ENCODE peak calls at places on chromosome 19, in six cellular contexts. V, L, Q, W, B and T are unnamed samples.

GRCh38 chr19:3397266-3398022 is 31.1 kb downstream of the NFIC start:
- DNase-seq in V (peak; percentile 44), L (peak; percentile 68), Q (no peak), W (no peak), B (no peak), T (no peak)

GRCh38 chr19:33778089-33778791 is 18.4 kb upstream of the KCTD15 start:
- DNase-seq in V (peak; percentile 85), L (peak; percentile 83), Q (no peak), W (peak; percentile 67), B (no peak), T (no peak)

GRCh38 chr19:45451181-45451849 is 16.5 kb upstream of the FOSB start:
- DNase-seq in V (peak; percentile 54), L (no peak), Q (no peak), W (peak; percentile 59), B (no peak), T (no peak)

GRCh38 chr19:35141627-35142401 is 1.2 kb upstream of the FXYD7 start:
- DNase-seq in V (no peak), L (no peak), Q (no peak), W (peak; percentile 54), B (no peak), T (no peak)

GRCh38 chr19:38060346-38060745 is 153.3 kb downstream of the SIPA1L3 start:
- DNase-seq in V (no peak), L (no peak), Q (no peak), W (no peak), B (no peak), T (no peak)

GRCh38 chr19:29871143-29871542 is 59.4 kb downstream of the CCNE1 start:
- DNase-seq in V (no peak), L (no peak), Q (no peak), W (no peak), B (no peak), T (no peak)

GRCh38 chr19:29851769-29852521 is 40.2 kb downstream of the CCNE1 start:
- DNase-seq in V (no peak), L (no peak), Q (no peak), W (no peak), B (no peak), T (no peak)

GRCh38 chr19:54207908-54208783 is 7.5 kb downstream of the RPS9 start:
- DNase-seq in V (peak; percentile 72), L (peak; percentile 52), Q (no peak), W (peak; percentile 54), B (no peak), T (no peak)

GRCh38 chr19:44592451-44592890 is 20.9 kb upstream of the IGSF23 start:
- DNase-seq in V (no peak), L (no peak), Q (no peak), W (no peak), B (no peak), T (no peak)

GRCh38 chr19:33301011-33301899 is 1.1 kb downstream of the CEBPA start:
- DNase-seq in V (peak; percentile 27), L (no peak), Q (no peak), W (no peak), B (no peak), T (no peak)

GRCh38 chr19:58575183-58576041 is 2.3 kb upstream of the MZF1 start:
- DNase-seq in V (peak; percentile 89), L (peak; percentile 92), Q (peak; percentile 71), W (peak; percentile 90), B (no peak), T (no peak)

GRCh38 chr19:45037393-45038169 is 1.3 kb upstream of the CLASRP start:
- DNase-seq in V (no peak), L (no peak), Q (no peak), W (no peak), B (no peak), T (no peak)

GRCh38 chr19:34366670-34367423 is 1.9 kb downstream of the GPI start:
- DNase-seq in V (no peak), L (no peak), Q (no peak), W (no peak), B (no peak), T (no peak)

GRCh38 chr19:17200408-17201079 is 14.6 kb upstream of the USE1 start:
- DNase-seq in V (no peak), L (no peak), Q (no peak), W (no peak), B (no peak), T (no peak)
- H3K36me3 ChIP-seq in V (no peaks in the 10 kb centered on the region), L (peaks cover 79% of the 10 kb centered on the region), Q (peaks cover 71% of the 10 kb centered on the region), W (no peaks in the 10 kb centered on the region), B (peaks cover 98% of the 10 kb centered on the region), T (peaks cover 8% of the 10 kb centered on the region)

GRCh38 chr19:18611327-18612050 is 1.2 kb upstream of the TMEM59L start:
- DNase-seq in V (no peak), L (no peak), Q (no peak), W (no peak), B (no peak), T (no peak)

GRCh38 chr19:18612051-18612771 is 459 bp upstream of the TMEM59L start:
- DNase-seq in V (no peak), L (no peak), Q (no peak), W (no peak), B (no peak), T (no peak)

GRCh38 chr19:18616023-18616422 is 3.4 kb downstream of the TMEM59L start:
- DNase-seq in V (no peak), L (no peak), Q (no peak), W (no peak), B (no peak), T (no peak)

GRCh38 chr19:18612772-18613588 is at the start of gene TMEM59L:
- DNase-seq in V (no peak), L (no peak), Q (no peak), W (no peak), B (no peak), T (no peak)

GRCh38 chr19:18613589-18614234 is 1.0 kb downstream of the TMEM59L start:
- DNase-seq in V (no peak), L (no peak), Q (no peak), W (no peak), B (no peak), T (no peak)
- H3K27me3 ChIP-seq in V (peaks cover 95% of the 10 kb centered on the region), L (peaks cover 97% of the 10 kb centered on the region), Q (peaks cover 42% of the 10 kb centered on the region), W (peaks cover 24% of the 10 kb centered on the region), B (peaks cover 32% of the 10 kb centered on the region), T (peaks cover 63% of the 10 kb centered on the region)

DNA sequence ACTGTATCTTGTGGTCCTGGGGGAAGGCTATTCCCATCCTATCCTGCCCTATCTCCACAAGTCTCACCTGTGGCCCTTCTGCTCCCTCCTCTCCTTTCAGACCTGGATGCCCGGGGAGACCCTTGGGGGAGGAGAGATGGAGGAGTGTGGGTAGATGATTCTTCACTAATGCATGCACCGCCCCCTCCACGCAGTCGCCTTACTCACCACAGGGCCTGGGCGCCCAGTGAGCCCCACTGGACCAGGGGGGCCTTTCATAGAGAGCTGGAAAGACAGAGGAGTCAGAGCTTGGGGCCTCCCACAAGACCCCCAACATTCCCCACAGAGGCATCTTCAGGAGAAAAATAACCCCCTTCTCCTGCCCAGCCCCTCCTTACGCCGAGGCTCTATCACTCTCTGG is 14.3 kb downstream of the COL5A3 start:
- DNase-seq in V (no peak), L (no peak), Q (no peak), W (no peak), B (no peak), T (no peak)
- TF ChIP-seq CTCF in V (no peak), L (no peak), Q (no peak), W (no peak), B (no peak), T (no peak)

GRCh38 chr19:10924597-10924996 is 3.8 kb downstream of the YIPF2 start:
- DNase-seq in V (no peak), L (no peak), Q (no peak), W (no peak), B (no peak), T (no peak)
- H3K36me3 ChIP-seq in V (no peaks in the 10 kb centered on the region), L (peaks cover 53% of the 10 kb centered on the region), Q (peaks cover 34% of the 10 kb centered on the region), W (no peaks in the 10 kb centered on the region), B (peaks cover 75% of the 10 kb centered on the region), T (peaks cover 1% of the 10 kb centered on the region)

GRCh38 chr19:6006896-6007295 is 29.0 kb upstream of the RANBP3 start:
- DNase-seq in V (no peak), L (no peak), Q (no peak), W (no peak), B (no peak), T (no peak)
- H3K27me3 ChIP-seq in V (no peaks in the 10 kb centered on the region), L (no peaks in the 10 kb centered on the region), Q (no peaks in the 10 kb centered on the region), W (no peaks in the 10 kb centered on the region), B (no peaks in the 10 kb centered on the region), T (no peaks in the 10 kb centered on the region)

GRCh38 chr19:48631254-48631653 is 5.9 kb downstream of the DBP start:
- DNase-seq in V (no peak), L (no peak), Q (no peak), W (no peak), B (no peak), T (no peak)

GRCh38 chr19:48634424-48635262 is 2.5 kb downstream of the DBP start:
- DNase-seq in V (peak; percentile 98), L (peak; percentile 98), Q (peak; percentile 90), W (peak; percentile 97), B (peak; percentile 84), T (peak; percentile 85)

GRCh38 chr19:48633148-48634035 is 3.8 kb downstream of the DBP start:
- DNase-seq in V (peak; percentile 70), L (no peak), Q (no peak), W (peak; percentile 55), B (no peak), T (no peak)

GRCh38 chr19:48634036-48634342 is 3.2 kb downstream of the DBP start:
- DNase-seq in V (no peak), L (no peak), Q (no peak), W (no peak), B (no peak), T (no peak)

GRCh38 chr19:48632692-48633147 is 4.5 kb downstream of the DBP start:
- DNase-seq in V (no peak), L (no peak), Q (no peak), W (no peak), B (no peak), T (no peak)
- TF ChIP-seq CTCF in V (no peak), L (no peak), Q (no peak), W (no peak), B (no peak), T (no peak)

GRCh38 chr19:15187026-15188007 is 13.5 kb downstream of the NOTCH3 start:
- DNase-seq in V (no peak), L (no peak), Q (no peak), W (no peak), B (no peak), T (no peak)
- H3K36me3 ChIP-seq in V (no peaks in the 10 kb centered on the region), L (no peaks in the 10 kb centered on the region), Q (peaks cover 76% of the 10 kb centered on the region), W (no peaks in the 10 kb centered on the region), B (peaks cover 100% of the 10 kb centered on the region), T (no peaks in the 10 kb centered on the region)

DNA sequence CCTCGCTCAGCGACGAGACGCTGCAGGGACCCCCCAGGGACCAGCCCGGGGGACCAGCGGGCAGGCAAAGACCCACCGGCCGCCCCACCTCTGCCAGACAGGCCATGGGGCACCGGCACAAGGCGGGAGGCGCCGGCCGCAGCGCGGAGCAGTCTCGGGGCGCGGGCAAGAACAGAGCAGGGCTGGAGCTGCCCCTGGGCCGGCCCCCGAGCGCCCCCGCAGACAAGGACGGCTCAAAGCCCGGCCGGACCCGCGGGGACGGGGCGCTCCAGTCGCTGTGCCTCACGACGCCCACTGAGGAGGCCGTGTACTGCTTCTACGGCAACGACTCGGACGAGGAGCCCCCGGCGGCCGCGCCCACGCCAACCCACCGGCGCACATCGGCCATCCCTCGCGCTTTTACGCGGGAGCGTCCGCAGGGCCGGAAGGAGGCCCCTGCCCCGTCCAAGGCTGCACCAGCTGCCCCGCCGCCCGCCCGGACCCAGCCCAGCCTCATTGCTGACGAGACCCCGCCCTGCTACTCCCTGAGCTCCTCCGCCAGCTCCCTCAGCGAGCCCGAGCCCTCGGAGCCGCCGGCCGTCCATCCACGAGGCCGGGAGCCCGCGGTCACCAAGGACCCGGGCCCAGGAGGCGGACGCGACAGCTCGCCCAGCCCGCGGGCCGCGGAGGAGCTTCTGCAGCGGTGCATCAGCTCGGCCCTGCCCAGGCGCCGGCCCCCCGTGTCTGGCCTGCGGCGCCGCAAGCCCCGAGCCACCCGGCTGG is 11.3 kb downstream of the C19orf25 start:
- DNase-seq in V (no peak), L (no peak), Q (no peak), W (no peak), B (no peak), T (no peak)
- H3K27me3 ChIP-seq in V (peaks cover 82% of the 10 kb centered on the region), L (peaks cover 87% of the 10 kb centered on the region), Q (peaks cover 35% of the 10 kb centered on the region), W (peaks cover 40% of the 10 kb centered on the region), B (peaks cover 48% of the 10 kb centered on the region), T (peaks cover 72% of the 10 kb centered on the region)